ENCODE peak calls at places on chromosomes 16 and 17, in nine cellular contexts. W is HCT116, Z is A549, R is GM23338, B is SK-N-SH, F is GM12878, P is Panc1, I is K562, Q is HepG2. O is an unnamed sample.

GRCh38 chr16:89120921-89121351 is 27.3 kb downstream of the ACSF3 start:
- DNase-seq in Q (no peak), I (no peak), W (no peak), F (no peak), R (no peak), P (no peak), B (no peak), Z (no peak), O (no peak)

GRCh38 chr17:65154770-65155589 is 17.8 kb downstream of the RGS9 start:
- DNase-seq in R (no peak), F (no peak), Q (no peak), I (no peak), P (no peak), Z (peak; percentile 69), B (no peak), W (no peak), O (peak; percentile 56)

GRCh38 chr17:61662771-61663170 is 71.8 kb upstream of the NACA2 start:
- DNase-seq in B (no peak), R (no peak), Q (no peak), W (no peak), I (no peak), P (no peak), Z (no peak), F (no peak), O (no peak)

GRCh38 chr16:8866118-8866883 is 2.5 kb downstream of the CARHSP1 start:
- DNase-seq in Q (peak; percentile 88), W (no peak), R (peak; percentile 97), P (no peak), F (no peak), Z (no peak), I (no peak), B (peak; percentile 67), O (no peak)

GRCh38 chr17:71821512-71821911 is 299.3 kb upstream of the SOX9 start:
- DNase-seq in Q (no peak), Z (no peak), I (no peak), W (no peak), R (no peak), F (no peak), P (no peak), B (no peak), O (no peak)

GRCh38 chr16:30033270-30033669 is 2.2 kb upstream of the TLCD3B start:
- DNase-seq in P (no peak), Z (no peak), F (no peak), Q (no peak), W (no peak), B (no peak), R (no peak), I (peak; percentile 32), O (no peak)

GRCh38 chr16:78770353-78771091 is 671.1 kb downstream of the WWOX start:
- DNase-seq in F (no peak), B (peak; percentile 81), R (peak; percentile 84), Z (peak; percentile 19), Q (peak; percentile 67), I (peak; percentile 86), P (peak; percentile 25), W (no peak), O (peak; percentile 26)

GRCh38 chr17:78600181-78600651 is 23.0 kb upstream of the DNAH17 start:
- DNase-seq in R (no peak), I (no peak), B (no peak), Z (no peak), W (no peak), P (no peak), Q (no peak), F (no peak), O (no peak)

GRCh38 chr17:80082403-80083135 is 18.8 kb upstream of the GAA start:
- DNase-seq in Z (peak; percentile 89), W (peak; percentile 75), I (peak; percentile 67), B (peak; percentile 94), R (peak; percentile 85), Q (peak; percentile 78), P (no peak), F (no peak), O (peak; percentile 63)

GRCh38 chr16:28156031-28156680 is 55.6 kb downstream of the XPO6 start:
- DNase-seq in Q (no peak), P (no peak), F (no peak), W (no peak), R (no peak), Z (no peak), I (no peak), B (no peak), O (no peak)

GRCh38 chr16:56836410-56836834 is 28.6 kb upstream of the SLC12A3 start:
- DNase-seq in W (no peak), P (no peak), I (peak; percentile 26), Z (no peak), Q (no peak), F (no peak), R (no peak), B (no peak), O (no peak)
- TF ChIP-seq REST in W (no peak), P (no peak), I (no peak), Z (no peak), Q (no peak), F (no peak), R (no peak), B (no peak), O (no peak)

DNA sequence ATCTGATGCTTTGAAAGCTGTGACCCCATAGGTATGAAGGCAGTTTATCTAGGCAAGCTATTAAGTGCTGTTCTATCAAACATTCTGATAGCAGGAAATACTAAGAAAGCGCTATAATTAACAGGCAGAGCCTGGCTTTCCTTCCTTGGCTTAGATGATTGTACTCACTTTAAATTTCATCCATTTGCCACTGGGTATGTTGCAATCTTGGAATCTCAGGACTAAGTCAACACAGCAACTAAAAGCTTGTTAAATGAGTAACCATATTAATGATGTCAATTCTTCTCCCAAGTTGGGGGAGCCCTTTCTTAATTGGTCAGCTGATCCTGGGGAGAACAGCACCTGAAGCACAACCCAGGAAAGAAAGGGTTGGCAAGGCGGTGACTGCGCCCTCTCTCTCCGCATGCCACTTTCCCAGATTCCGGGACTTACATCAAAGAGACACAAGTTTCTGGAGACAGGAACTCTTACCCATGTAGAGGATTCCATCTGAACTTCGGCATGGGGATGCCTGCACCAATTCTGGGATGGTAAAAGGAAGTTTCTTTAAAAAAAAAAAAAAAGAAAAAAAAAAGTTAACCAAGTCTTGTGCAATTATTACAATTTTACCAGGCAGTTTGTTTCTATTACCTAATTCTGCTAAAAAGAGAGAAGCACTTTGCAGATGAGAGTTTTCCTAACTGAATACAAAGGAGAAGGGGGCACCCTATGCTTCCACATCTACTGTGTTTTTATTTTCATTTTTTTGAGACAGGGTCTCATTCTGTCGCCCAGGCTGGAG is 54.5 kb upstream of the ICAM2 start:
- DNase-seq in R (no peak), Q (peak; percentile 82), Z (peak; percentile 66), I (no peak), W (no peak), F (no peak), B (no peak), P (no peak), O (peak; percentile 43)
- TF ChIP-seq REST in R (no peak), Q (peak; percentile 56), Z (no peak), I (no peak), W (no peak), F (no peak), B (no peak), P (no peak), O (no peak)

GRCh38 chr16:81548901-81549546 is 104.4 kb downstream of the CMIP start:
- DNase-seq in I (no peak), B (no peak), Q (peak; percentile 99), W (no peak), Z (peak; percentile 55), P (no peak), F (peak; percentile 21), R (no peak), O (no peak)
- TF ChIP-seq REST in I (no peak), B (no peak), Q (no peak), W (no peak), Z (no peak), P (no peak), F (no peak), R (no peak), O (no peak)

GRCh38 chr16:71846443-71846842 is 667 bp downstream of the ATXN1L start:
- DNase-seq in P (no peak), B (peak; percentile 27), I (no peak), W (no peak), Q (no peak), F (no peak), R (peak; percentile 77), Z (no peak), O (peak; percentile 10)

GRCh38 chr16:71845639-71846431 is at the start of gene ATXN1L:
- DNase-seq in Z (peak; percentile 97), R (peak; percentile 94), B (peak; percentile 99), F (peak; percentile 84), I (peak; percentile 97), Q (peak; percentile 89), W (peak; percentile 81), P (peak; percentile 18), O (peak; percentile 92)

GRCh38 chr16:71847096-71847495 is 1.3 kb downstream of the ATXN1L start:
- DNase-seq in Z (no peak), W (no peak), F (no peak), Q (no peak), R (no peak), I (no peak), B (no peak), P (no peak), O (no peak)

GRCh38 chr16:71840052-71840451 is 5.7 kb upstream of the ATXN1L start:
- DNase-seq in W (no peak), I (no peak), Z (no peak), B (no peak), P (no peak), F (no peak), R (no peak), Q (no peak), O (no peak)

DNA sequence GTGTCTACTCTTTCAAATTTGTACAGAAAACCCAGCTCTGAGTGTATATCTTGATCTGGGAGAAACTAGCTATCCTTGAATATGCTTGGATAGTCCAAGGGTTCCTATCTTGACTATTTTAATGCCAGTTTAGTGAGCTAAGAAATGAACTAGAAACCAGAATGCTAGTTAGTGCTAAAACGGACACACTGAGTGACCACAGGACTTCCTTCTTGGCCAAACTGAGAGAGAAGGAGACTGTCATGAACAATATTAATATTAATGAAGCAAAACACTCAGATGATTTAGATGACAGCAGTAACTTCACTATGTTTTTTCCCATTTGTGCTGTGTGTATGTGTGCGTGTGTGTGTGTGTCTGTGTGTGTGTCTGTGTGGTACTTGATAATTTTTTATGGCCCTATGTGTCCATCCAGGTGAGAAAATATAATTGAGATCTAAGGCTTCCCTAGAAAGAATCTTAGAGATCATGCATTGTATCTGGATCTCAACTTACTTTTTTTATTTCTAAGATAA is 2.2 kb upstream of the ATXN1L start:
- DNase-seq in P (no peak), F (no peak), W (no peak), I (no peak), R (no peak), B (no peak), Z (no peak), Q (no peak), O (no peak)
- TF ChIP-seq REST in P (no peak), F (no peak), W (no peak), I (no peak), R (no peak), B (no peak), Z (no peak), Q (no peak), O (no peak)

O was measured in HL-60.